ENCODE peak calls at places on chromosome 9, in six cellular contexts. M is myocyte, U is heart left ventricle, B is AG08395, S is coronary artery, P is A549. D is an unnamed sample.

GRCh38 chr9:108582716-108583115 is 273.1 kb downstream of the ACTL7B start:
- DNase-seq in M (no peak), U (no peak), B (no peak), S (no peak), P (no peak), D (no peak)

GRCh38 chr9:121075251-121076036 is 689 bp downstream of the CNTRL start:
- DNase-seq in M (no peak), U (no peak), B (no peak), S (no peak), P (no peak), D (no peak)

GRCh38 chr9:734831-735511 is 106.5 kb upstream of the DMRT1 start:
- DNase-seq in M (peak), U (peak), B (peak), S (peak), P (no peak), D (no peak)

GRCh38 chr9:4038182-4038723 is 261.6 kb downstream of the GLIS3 start:
- DNase-seq in M (peak), U (no peak), B (peak), S (no peak), P (no peak), D (no peak)

GRCh38 chr9:136705564-136705963 is 6.8 kb upstream of the DIPK1B start:
- DNase-seq in M (no peak), U (no peak), B (no peak), S (no peak), P (no peak), D (no peak)

GRCh38 chr9:132030626-132031325 is 48.9 kb downstream of the MED27 start:
- DNase-seq in M (no peak), U (no peak), B (no peak), S (no peak), P (no peak), D (no peak)

GRCh38 chr9:121962421-121962820 is 130.7 kb downstream of the TTLL11 start:
- DNase-seq in M (no peak), U (no peak), B (no peak), S (no peak), P (no peak), D (no peak)

GRCh38 chr9:99852617-99853016 is 30.9 kb downstream of the NR4A3 start:
- DNase-seq in M (no peak), U (no peak), B (no peak), S (no peak), P (no peak), D (no peak)

D was measured in vagina.